ENCODE peak calls at places on chromosomes 16 and 17, in six cellular contexts. One of them, this sample, is unnamed.

GRCh38 chr16:31223044-31223443 is 6.1 kb upstream of the PYDC1 start:
- DNase-seq in WTC11: no peak
- DNase-seq in tibial artery: no peak
- DNase-seq in ELF-1: no peak
- DNase-seq in C1 segment of cervical spinal cord: no peak
- DNase-seq in mucosa of gallbladder: no peak
- DNase-seq in this sample: no peak

GRCh38 chr16:16063685-16064084 is 114.3 kb downstream of the ABCC1 start:
- DNase-seq in WTC11: no peak
- DNase-seq in tibial artery: no peak
- DNase-seq in ELF-1: no peak
- DNase-seq in C1 segment of cervical spinal cord: no peak
- DNase-seq in mucosa of gallbladder: no peak
- DNase-seq in this sample: no peak

GRCh38 chr17:32757963-32758362 is 119.0 kb downstream of the MYO1D start:
- DNase-seq in WTC11: no peak
- DNase-seq in tibial artery: no peak
- DNase-seq in ELF-1: no peak
- DNase-seq in C1 segment of cervical spinal cord: no peak
- DNase-seq in mucosa of gallbladder: no peak
- DNase-seq in this sample: no peak

GRCh38 chr17:58786586-58787295 is 31.1 kb downstream of the PPM1E start:
- DNase-seq in WTC11: no peak
- DNase-seq in tibial artery: no peak
- DNase-seq in ELF-1: no peak
- DNase-seq in C1 segment of cervical spinal cord: no peak
- DNase-seq in mucosa of gallbladder: no peak
- DNase-seq in this sample: no peak

GRCh38 chr17:21124096-21124495 is 2.7 kb upstream of the DHRS7B start:
- DNase-seq in WTC11: no peak
- DNase-seq in tibial artery: no peak
- DNase-seq in ELF-1: no peak
- DNase-seq in C1 segment of cervical spinal cord: no peak
- DNase-seq in mucosa of gallbladder: no peak
- DNase-seq in this sample: no peak

GRCh38 chr16:1650131-1650530 is 27.9 kb upstream of the JPT2 start:
- DNase-seq in WTC11: no peak
- DNase-seq in tibial artery: no peak
- DNase-seq in ELF-1: no peak
- DNase-seq in C1 segment of cervical spinal cord: no peak
- DNase-seq in mucosa of gallbladder: no peak
- DNase-seq in this sample: no peak

GRCh38 chr17:78568494-78569115 is 8.6 kb downstream of the DNAH17 start:
- DNase-seq in WTC11: no peak
- DNase-seq in tibial artery: no peak
- DNase-seq in ELF-1: peak; percentile 27
- DNase-seq in C1 segment of cervical spinal cord: no peak
- DNase-seq in mucosa of gallbladder: no peak
- DNase-seq in this sample: no peak

GRCh38 chr17:66337866-66338472 is 35.6 kb downstream of the PRKCA start:
- DNase-seq in WTC11: no peak
- DNase-seq in tibial artery: no peak
- DNase-seq in ELF-1: no peak
- DNase-seq in C1 segment of cervical spinal cord: no peak
- DNase-seq in mucosa of gallbladder: no peak
- DNase-seq in this sample: peak; percentile 18

GRCh38 chr17:21282231-21282630 is 2.3 kb upstream of the MAP2K3 start:
- DNase-seq in WTC11: no peak
- DNase-seq in tibial artery: peak; percentile 93
- DNase-seq in ELF-1: peak; percentile 50
- DNase-seq in C1 segment of cervical spinal cord: no peak
- DNase-seq in mucosa of gallbladder: no peak
- DNase-seq in this sample: no peak

GRCh38 chr17:74099441-74100340 is 103.8 kb upstream of the RPL38 start:
- DNase-seq in WTC11: no peak
- DNase-seq in tibial artery: no peak
- DNase-seq in ELF-1: peak; percentile 55
- DNase-seq in C1 segment of cervical spinal cord: no peak
- DNase-seq in mucosa of gallbladder: no peak
- DNase-seq in this sample: no peak

GRCh38 chr16:86929149-86929871 is 351.0 kb downstream of the FOXL1 start:
- DNase-seq in WTC11: no peak
- DNase-seq in tibial artery: peak; percentile 73
- DNase-seq in ELF-1: peak; percentile 89
- DNase-seq in C1 segment of cervical spinal cord: no peak
- DNase-seq in mucosa of gallbladder: peak; percentile 13
- DNase-seq in this sample: no peak

GRCh38 chr16:11682655-11683096 is 14.4 kb downstream of the SNN start:
- DNase-seq in WTC11: no peak
- DNase-seq in tibial artery: no peak
- DNase-seq in ELF-1: no peak
- DNase-seq in C1 segment of cervical spinal cord: no peak
- DNase-seq in mucosa of gallbladder: no peak
- DNase-seq in this sample: no peak

GRCh38 chr16:66416981-66417700 is 10.0 kb upstream of the BEAN1 start:
- DNase-seq in WTC11: no peak
- DNase-seq in tibial artery: no peak
- DNase-seq in ELF-1: no peak
- DNase-seq in C1 segment of cervical spinal cord: no peak
- DNase-seq in mucosa of gallbladder: no peak
- DNase-seq in this sample: no peak

GRCh38 chr17:1558401-1558800 is 4.2 kb downstream of the PITPNA start:
- DNase-seq in WTC11: no peak
- DNase-seq in tibial artery: no peak
- DNase-seq in ELF-1: no peak
- DNase-seq in C1 segment of cervical spinal cord: no peak
- DNase-seq in mucosa of gallbladder: no peak
- DNase-seq in this sample: no peak

GRCh38 chr16:30066882-30067583 is 1.5 kb downstream of the ALDOA start:
- DNase-seq in WTC11: no peak
- DNase-seq in tibial artery: peak; percentile 79
- DNase-seq in ELF-1: no peak
- DNase-seq in C1 segment of cervical spinal cord: no peak
- DNase-seq in mucosa of gallbladder: no peak
- DNase-seq in this sample: peak; percentile 21

GRCh38 chr17:7213895-7214299 is 5.7 kb downstream of the DLG4 start:
- DNase-seq in WTC11: peak; percentile 97
- DNase-seq in tibial artery: no peak
- DNase-seq in ELF-1: peak; percentile 99
- DNase-seq in C1 segment of cervical spinal cord: no peak
- DNase-seq in mucosa of gallbladder: no peak
- DNase-seq in this sample: peak; percentile 50

GRCh38 chr16:2838928-2839327 is 8.8 kb downstream of the ZG16B start:
- DNase-seq in WTC11: peak; percentile 86
- DNase-seq in tibial artery: no peak
- DNase-seq in ELF-1: peak; percentile 85
- DNase-seq in C1 segment of cervical spinal cord: peak; percentile 42
- DNase-seq in mucosa of gallbladder: peak; percentile 41
- DNase-seq in this sample: peak; percentile 68

GRCh38 chr16:88920618-88921602 is 54.5 kb upstream of the PABPN1L start:
- DNase-seq in WTC11: no peak
- DNase-seq in tibial artery: no peak
- DNase-seq in ELF-1: peak; percentile 60
- DNase-seq in C1 segment of cervical spinal cord: no peak
- DNase-seq in mucosa of gallbladder: peak; percentile 57
- DNase-seq in this sample: peak; percentile 23

GRCh38 chr16:707062-707538 is 1.5 kb upstream of the FBXL16 start:
- DNase-seq in WTC11: no peak
- DNase-seq in tibial artery: no peak
- DNase-seq in ELF-1: no peak
- DNase-seq in C1 segment of cervical spinal cord: no peak
- DNase-seq in mucosa of gallbladder: no peak
- DNase-seq in this sample: no peak

GRCh38 chr17:58377005-58377660 is 25.1 kb upstream of the SUPT4H1 start:
- DNase-seq in WTC11: no peak
- DNase-seq in tibial artery: no peak
- DNase-seq in ELF-1: peak; percentile 91
- DNase-seq in C1 segment of cervical spinal cord: no peak
- DNase-seq in mucosa of gallbladder: peak; percentile 61
- DNase-seq in this sample: no peak

GRCh38 chr16:86498661-86499493 is 11.4 kb upstream of the FOXF1 start:
- DNase-seq in WTC11: no peak
- DNase-seq in tibial artery: no peak
- DNase-seq in ELF-1: no peak
- DNase-seq in C1 segment of cervical spinal cord: no peak
- DNase-seq in mucosa of gallbladder: no peak
- DNase-seq in this sample: no peak

GRCh38 chr17:35981908-35982330 is 622 bp upstream of the CCL16 start:
- DNase-seq in WTC11: peak; percentile 61
- DNase-seq in tibial artery: no peak
- DNase-seq in ELF-1: peak; percentile 22
- DNase-seq in C1 segment of cervical spinal cord: no peak
- DNase-seq in mucosa of gallbladder: no peak
- DNase-seq in this sample: no peak

GRCh38 chr17:17702821-17703607 is 21.8 kb downstream of the RAI1 start:
- DNase-seq in WTC11: peak; percentile 68
- DNase-seq in tibial artery: no peak
- DNase-seq in ELF-1: peak; percentile 84
- DNase-seq in C1 segment of cervical spinal cord: no peak
- DNase-seq in mucosa of gallbladder: no peak
- DNase-seq in this sample: no peak

GRCh38 chr16:84315422-84315821 is 20.7 kb downstream of the WFDC1 start:
- DNase-seq in WTC11: no peak
- DNase-seq in tibial artery: no peak
- DNase-seq in ELF-1: no peak
- DNase-seq in C1 segment of cervical spinal cord: no peak
- DNase-seq in mucosa of gallbladder: no peak
- DNase-seq in this sample: no peak

GRCh38 chr17:539766-540165 is 174.9 kb downstream of the VPS53 start:
- DNase-seq in WTC11: no peak
- DNase-seq in tibial artery: no peak
- DNase-seq in ELF-1: peak; percentile 50
- DNase-seq in C1 segment of cervical spinal cord: no peak
- DNase-seq in mucosa of gallbladder: no peak
- DNase-seq in this sample: no peak

GRCh38 chr16:14036869-14037268 is 34.2 kb upstream of the MRTFB start:
- DNase-seq in WTC11: no peak
- DNase-seq in tibial artery: no peak
- DNase-seq in ELF-1: no peak
- DNase-seq in C1 segment of cervical spinal cord: no peak
- DNase-seq in mucosa of gallbladder: no peak
- DNase-seq in this sample: no peak

GRCh38 chr16:89289428-89290395 is 72.2 kb downstream of the ZNF778 start:
- DNase-seq in WTC11: peak; percentile 91
- DNase-seq in tibial artery: peak; percentile 78
- DNase-seq in ELF-1: peak; percentile 89
- DNase-seq in C1 segment of cervical spinal cord: peak; percentile 22
- DNase-seq in mucosa of gallbladder: peak; percentile 68
- DNase-seq in this sample: peak; percentile 74

GRCh38 chr16:21656795-21657768 is 4.7 kb upstream of the IGSF6 start:
- DNase-seq in WTC11: no peak
- DNase-seq in tibial artery: no peak
- DNase-seq in ELF-1: peak; percentile 43
- DNase-seq in C1 segment of cervical spinal cord: no peak
- DNase-seq in mucosa of gallbladder: no peak
- DNase-seq in this sample: peak; percentile 17

GRCh38 chr17:78785011-78785662 is 3.1 kb upstream of the CYTH1 start:
- DNase-seq in WTC11: no peak
- DNase-seq in tibial artery: peak; percentile 42
- DNase-seq in ELF-1: peak; percentile 23
- DNase-seq in C1 segment of cervical spinal cord: no peak
- DNase-seq in mucosa of gallbladder: no peak
- DNase-seq in this sample: no peak

GRCh38 chr16:10598157-10598556 is 17.8 kb upstream of the EMP2 start:
- DNase-seq in WTC11: no peak
- DNase-seq in tibial artery: no peak
- DNase-seq in ELF-1: no peak
- DNase-seq in C1 segment of cervical spinal cord: no peak
- DNase-seq in mucosa of gallbladder: peak; percentile 44
- DNase-seq in this sample: peak; percentile 22

GRCh38 chr16:1899641-1900451 is 18.4 kb downstream of the HS3ST6 start:
- DNase-seq in WTC11: no peak
- DNase-seq in tibial artery: no peak
- DNase-seq in ELF-1: no peak
- DNase-seq in C1 segment of cervical spinal cord: no peak
- DNase-seq in mucosa of gallbladder: peak; percentile 34
- DNase-seq in this sample: no peak